ENCODE peak calls at places on chromosomes 3 and 15, in seven cellular contexts. One of them, this sample, is unnamed.

GRCh38 chr3:37899101-37899707 is 37.5 kb downstream of the CTDSPL start:
- DNase-seq in mucosa of gallbladder: no peak
- DNase-seq in NCI-H510A treated with DMSO at 0.1 percent for 48 hours: no peak
- DNase-seq in GM13976: no peak
- DNase-seq in activated T-helper 9 cell treated with anti-CD3 and anti-CD28 coated beads, Interleukin-2, amount 50 U/mL, for 16 hours: no peak
- DNase-seq in CD4-positive, alpha-beta T cell: no peak
- DNase-seq in fibroblast of mammary gland: no peak
- DNase-seq in this sample: no peak

GRCh38 chr3:151320131-151320530 is 3.5 kb upstream of the GPR87 start:
- DNase-seq in mucosa of gallbladder: no peak
- DNase-seq in NCI-H510A treated with DMSO at 0.1 percent for 48 hours: no peak
- DNase-seq in GM13976: no peak
- DNase-seq in activated T-helper 9 cell treated with anti-CD3 and anti-CD28 coated beads, Interleukin-2, amount 50 U/mL, for 16 hours: no peak
- DNase-seq in CD4-positive, alpha-beta T cell: no peak
- DNase-seq in fibroblast of mammary gland: no peak
- DNase-seq in this sample: no peak

GRCh38 chr3:42709621-42710020 is 7.0 kb upstream of the HHATL start:
- DNase-seq in mucosa of gallbladder: no peak
- DNase-seq in NCI-H510A treated with DMSO at 0.1 percent for 48 hours: no peak
- DNase-seq in GM13976: no peak
- DNase-seq in activated T-helper 9 cell treated with anti-CD3 and anti-CD28 coated beads, Interleukin-2, amount 50 U/mL, for 16 hours: no peak
- DNase-seq in CD4-positive, alpha-beta T cell: no peak
- DNase-seq in fibroblast of mammary gland: no peak
- DNase-seq in this sample: no peak

GRCh38 chr3:112629425-112629824 is 11.5 kb downstream of the CCDC80 start:
- DNase-seq in mucosa of gallbladder: peak
- DNase-seq in NCI-H510A treated with DMSO at 0.1 percent for 48 hours: no peak
- DNase-seq in GM13976: no peak
- DNase-seq in activated T-helper 9 cell treated with anti-CD3 and anti-CD28 coated beads, Interleukin-2, amount 50 U/mL, for 16 hours: peak
- DNase-seq in CD4-positive, alpha-beta T cell: no peak
- DNase-seq in fibroblast of mammary gland: peak
- DNase-seq in this sample: no peak

GRCh38 chr3:143192193-143192592 is 72.6 kb downstream of the CHST2 start:
- DNase-seq in mucosa of gallbladder: no peak
- DNase-seq in NCI-H510A treated with DMSO at 0.1 percent for 48 hours: no peak
- DNase-seq in GM13976: no peak
- DNase-seq in activated T-helper 9 cell treated with anti-CD3 and anti-CD28 coated beads, Interleukin-2, amount 50 U/mL, for 16 hours: no peak
- DNase-seq in CD4-positive, alpha-beta T cell: no peak
- DNase-seq in fibroblast of mammary gland: no peak
- DNase-seq in this sample: no peak

GRCh38 chr3:148884261-148884660 is 19.2 kb downstream of the CPA3 start:
- DNase-seq in mucosa of gallbladder: no peak
- DNase-seq in NCI-H510A treated with DMSO at 0.1 percent for 48 hours: no peak
- DNase-seq in GM13976: no peak
- DNase-seq in activated T-helper 9 cell treated with anti-CD3 and anti-CD28 coated beads, Interleukin-2, amount 50 U/mL, for 16 hours: no peak
- DNase-seq in CD4-positive, alpha-beta T cell: no peak
- DNase-seq in fibroblast of mammary gland: peak
- DNase-seq in this sample: no peak

GRCh38 chr15:62128916-62129315 is 36.2 kb downstream of the C2CD4B start:
- DNase-seq in mucosa of gallbladder: no peak
- DNase-seq in NCI-H510A treated with DMSO at 0.1 percent for 48 hours: no peak
- DNase-seq in GM13976: no peak
- DNase-seq in activated T-helper 9 cell treated with anti-CD3 and anti-CD28 coated beads, Interleukin-2, amount 50 U/mL, for 16 hours: no peak
- DNase-seq in CD4-positive, alpha-beta T cell: no peak
- DNase-seq in fibroblast of mammary gland: no peak
- DNase-seq in this sample: no peak

GRCh38 chr3:50147861-50148260 is 7.3 kb upstream of the SEMA3F start:
- DNase-seq in mucosa of gallbladder: no peak
- DNase-seq in NCI-H510A treated with DMSO at 0.1 percent for 48 hours: no peak
- DNase-seq in GM13976: no peak
- DNase-seq in activated T-helper 9 cell treated with anti-CD3 and anti-CD28 coated beads, Interleukin-2, amount 50 U/mL, for 16 hours: no peak
- DNase-seq in CD4-positive, alpha-beta T cell: no peak
- DNase-seq in fibroblast of mammary gland: peak
- DNase-seq in this sample: no peak